ENCODE peak calls at places on chromosomes 7 and 10, in five cellular contexts. T is GM23338, S is stomach, I is transverse colon, C is suprapubic skin. K is an unnamed sample.

GRCh38 chr7:151590071-151590800 is 70.5 kb upstream of the RHEB start:
- DNase-seq in S (no peak), C (no peak), I (peak; percentile 25), T (no peak), K (no peak)

GRCh38 chr7:750111-750905 is 23.2 kb upstream of the PRKAR1B start:
- DNase-seq in I (no peak), S (no peak), C (peak; percentile 29), T (no peak), K (no peak)

GRCh38 chr10:26407406-26407969 is 30.7 kb upstream of the APBB1IP start:
- DNase-seq in T (no peak), C (no peak), S (no peak), I (no peak), K (no peak)

GRCh38 chr7:106022193-106022821 is 59.2 kb downstream of the CDHR3 start:
- DNase-seq in T (no peak), S (peak; percentile 45), I (peak; percentile 63), C (no peak), K (no peak)

GRCh38 chr10:122555431-122555830 is 5.1 kb upstream of the DMBT1 start:
- DNase-seq in S (no peak), I (no peak), T (no peak), C (no peak), K (no peak)

GRCh38 chr7:99623091-99623693 is 6.4 kb downstream of the ZSCAN25 start:
- DNase-seq in T (no peak), I (no peak), C (no peak), S (no peak), K (peak; percentile 41)

GRCh38 chr10:20890009-20890408 is 7.1 kb downstream of the NEBL start:
- DNase-seq in C (no peak), S (no peak), T (no peak), I (no peak), K (no peak)

GRCh38 chr7:99499356-99499712 is 747 bp downstream of the ZNF394 start:
- DNase-seq in S (no peak), T (no peak), C (no peak), I (no peak), K (no peak)

GRCh38 chr10:118742787-118743186 is 12.0 kb downstream of the CACUL1 start:
- DNase-seq in T (no peak), C (no peak), I (no peak), S (no peak), K (no peak)

GRCh38 chr10:126090911-126091728 is 194.8 kb downstream of the FANK1 start:
- DNase-seq in C (no peak), S (no peak), T (no peak), I (no peak), K (no peak)

GRCh38 chr7:121494531-121494930 is 98.4 kb upstream of the FAM3C start:
- DNase-seq in C (no peak), S (no peak), T (no peak), I (no peak), K (no peak)

GRCh38 chr10:33295851-33296250 is 38.6 kb downstream of the NRP1 start:
- DNase-seq in T (no peak), S (no peak), C (no peak), I (no peak), K (no peak)

GRCh38 chr10:7505196-7505595 is 94.4 kb upstream of the SFMBT2 start:
- DNase-seq in S (no peak), C (no peak), T (no peak), I (no peak), K (no peak)

GRCh38 chr7:5139998-5140397 is 50.0 kb upstream of the WIPI2 start:
- DNase-seq in S (peak; percentile 42), T (peak; percentile 73), I (peak; percentile 33), C (no peak), K (no peak)

GRCh38 chr7:11298220-11298619 is 324.5 kb downstream of the PHF14 start:
- DNase-seq in I (no peak), C (no peak), S (no peak), T (peak; percentile 19), K (no peak)

GRCh38 chr7:21587139-21587773 is 44.4 kb downstream of the DNAH11 start:
- DNase-seq in T (peak; percentile 16), C (no peak), I (no peak), S (no peak), K (no peak)

GRCh38 chr10:17387861-17388503 is 66.4 kb downstream of the ST8SIA6 start:
- DNase-seq in T (peak; percentile 18), C (no peak), I (no peak), S (no peak), K (peak; percentile 85)

GRCh38 chr10:11344550-11344949 is 266.9 kb downstream of the USP6NL start:
- DNase-seq in T (peak; percentile 65), S (no peak), I (no peak), C (no peak), K (no peak)

GRCh38 chr10:48763403-48763802 is 78.7 kb downstream of the WDFY4 start:
- DNase-seq in I (no peak), S (no peak), C (no peak), T (no peak), K (no peak)

GRCh38 chr10:48765527-48765926 is 80.9 kb downstream of the WDFY4 start:
- DNase-seq in T (no peak), C (no peak), I (no peak), S (no peak), K (no peak)

GRCh38 chr10:48764486-48764885 is 79.8 kb downstream of the WDFY4 start:
- DNase-seq in I (no peak), S (no peak), C (no peak), T (no peak), K (no peak)

GRCh38 chr10:48762104-48763042 is 77.7 kb downstream of the WDFY4 start:
- DNase-seq in T (no peak), S (no peak), I (no peak), C (no peak), K (no peak)

DNA sequence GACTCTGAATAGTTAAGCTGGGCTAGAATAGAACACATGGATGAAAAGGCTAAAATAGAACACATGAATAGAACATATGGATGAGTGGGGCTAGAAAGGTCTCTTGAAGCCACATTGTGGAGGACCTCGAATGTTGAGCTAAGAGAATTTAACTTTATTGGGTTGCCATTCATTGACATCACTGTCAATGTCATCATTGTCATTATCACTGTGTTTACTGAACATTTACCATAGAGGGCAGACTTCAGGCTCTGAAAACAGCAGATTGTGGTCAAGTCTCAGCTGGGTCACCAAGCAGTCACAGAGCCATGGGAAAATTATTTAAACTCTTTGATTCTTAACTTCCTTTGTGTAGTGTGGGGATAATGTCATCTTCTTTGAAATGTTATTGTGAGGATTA is 80.4 kb downstream of the WDFY4 start:
- DNase-seq in S (no peak), T (no peak), I (no peak), C (no peak), K (no peak)
- TF ChIP-seq CTCF in S (no peak), T (peak; percentile 15), I (no peak), C (no peak), K (no peak)

GRCh38 chr10:44386546-44387052 is 1.7 kb upstream of the CXCL12 start:
- DNase-seq in C (peak; percentile 64), S (peak; percentile 60), T (peak; percentile 86), I (peak; percentile 57), K (no peak)
- TF ChIP-seq POLR2AphosphoS5 in C (no peak), S (no peak), T (no peak), I (no peak), K (no peak)

GRCh38 chr10:93680414-93681047 is 21.9 kb downstream of the FRA10AC1 start:
- DNase-seq in S (no peak), I (no peak), T (peak; percentile 27), C (no peak), K (no peak)
- TF ChIP-seq CTCF in S (peak; percentile 32), I (peak; percentile 33), T (peak; percentile 44), C (no peak), K (peak; percentile 60)

GRCh38 chr7:37089972-37090371 is 358.7 kb downstream of the ELMO1 start:
- DNase-seq in S (no peak), T (no peak), I (no peak), C (no peak), K (no peak)
- TF ChIP-seq POLR2AphosphoS5 in S (no peak), T (no peak), I (no peak), C (no peak), K (no peak)

DNA sequence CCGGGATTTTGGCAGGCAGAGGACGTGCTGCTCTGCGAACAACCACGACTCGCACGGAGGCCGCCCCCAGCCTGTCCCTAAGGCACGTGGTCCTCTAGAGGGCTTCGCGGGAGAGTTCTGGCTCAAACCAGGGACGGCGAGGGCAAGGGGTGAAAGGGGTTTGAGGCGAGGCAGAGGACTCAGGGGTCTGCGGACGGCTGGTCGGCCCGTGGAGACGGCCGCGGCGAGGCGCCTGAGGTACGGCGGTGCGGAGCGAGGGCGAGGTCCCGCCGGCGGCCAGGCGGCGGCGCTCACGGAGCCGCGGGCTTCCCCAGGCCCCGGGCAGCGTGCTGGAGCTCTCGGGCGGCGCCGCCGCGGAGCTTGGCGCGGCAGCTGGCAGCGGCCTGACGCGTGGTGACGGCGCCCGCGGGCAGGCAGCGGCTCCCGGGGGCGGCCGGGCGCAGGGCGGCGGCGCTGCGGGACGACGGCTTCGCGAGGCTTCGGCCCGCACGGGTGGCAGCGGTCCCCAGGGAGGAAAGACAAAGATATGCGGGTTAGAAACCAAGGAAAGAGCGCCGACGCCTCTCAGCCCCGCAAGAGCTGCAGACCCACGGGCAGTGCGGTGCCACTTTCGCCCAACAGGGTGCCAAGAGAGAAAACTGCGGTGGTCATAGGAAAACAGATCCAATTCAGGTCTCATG is 44.8 kb downstream of the ZNF800 start:
- DNase-seq in S (peak; percentile 81), C (peak; percentile 59), T (peak; percentile 85), I (peak; percentile 79), K (peak; percentile 57)
- TF ChIP-seq CTCF in S (peak; percentile 74), C (peak; percentile 64), T (peak; percentile 67), I (peak; percentile 39), K (peak; percentile 16)

K was measured in prostate gland.